ENCODE peak calls at places on chromosomes 5 and 9, in seven cellular contexts. K, W, M, P, B, T and L are unnamed samples.

GRCh38 chr5:119105971-119106370 is 35.1 kb downstream of the DMXL1 start:
- ATAC-seq in T (no peak), B (no peak), P (no peak), K (no peak), W (no peak), M (no peak), L (no peak)

GRCh38 chr5:156819537-156819936 is 30.6 kb upstream of the PPP1R2B start:
- ATAC-seq in K (no peak), B (no peak), M (no peak), P (no peak), T (no peak), W (no peak), L (no peak)

GRCh38 chr9:128526729-128527128 is 22.2 kb downstream of the GLE1 start:
- ATAC-seq in K (no peak), M (no peak), T (no peak), P (no peak), W (peak), B (no peak), L (no peak)

GRCh38 chr9:85600675-85601263 is 141.0 kb downstream of the AGTPBP1 start:
- ATAC-seq in T (no peak), K (peak), P (no peak), W (peak), M (peak), B (peak), L (no peak)

GRCh38 chr5:40441733-40442132 is 238.0 kb upstream of the PTGER4 start:
- ATAC-seq in P (no peak), W (peak), K (no peak), M (no peak), T (peak), B (peak), L (no peak)

GRCh38 chr5:14145356-14146334 is 2.5 kb downstream of the TRIO start:
- ATAC-seq in P (no peak), W (no peak), M (no peak), T (no peak), K (peak), B (no peak), L (no peak)

GRCh38 chr5:39118638-39119037 is 44.4 kb upstream of the RICTOR start:
- ATAC-seq in K (no peak), M (no peak), T (no peak), W (no peak), P (no peak), B (no peak), L (no peak)

GRCh38 chr9:4973246-4973645 is 11.8 kb upstream of the JAK2 start:
- ATAC-seq in B (no peak), T (no peak), M (no peak), K (no peak), W (no peak), P (no peak), L (no peak)

GRCh38 chr5:88236866-88237642 is 31.6 kb downstream of the TMEM161B start:
- ATAC-seq in B (no peak), M (no peak), P (no peak), K (no peak), T (no peak), W (no peak), L (no peak)

GRCh38 chr9:131880828-131881227 is 141.0 kb upstream of the RAPGEF1 start:
- ATAC-seq in P (no peak), B (no peak), K (no peak), W (no peak), M (no peak), T (no peak), L (no peak)

GRCh38 chr9:87883990-87884389 is 1.3 kb downstream of the SPATA31E1 start:
- ATAC-seq in W (no peak), T (no peak), K (no peak), B (no peak), P (no peak), M (no peak), L (no peak)

GRCh38 chr5:56900858-56901578 is 8.4 kb upstream of the SETD9 start:
- ATAC-seq in P (peak), W (peak), K (no peak), B (peak), M (peak), T (peak), L (peak)

GRCh38 chr5:526456-527088 is 2.3 kb upstream of the SLC9A3 start:
- ATAC-seq in B (no peak), P (no peak), W (no peak), K (no peak), T (no peak), M (no peak), L (no peak)

GRCh38 chr9:92208693-92209524 is 84.6 kb downstream of the IARS1 start:
- ATAC-seq in M (no peak), K (no peak), T (no peak), B (no peak), P (no peak), W (no peak), L (no peak)